ENCODE peak calls at places on chromosome 11, in six cellular contexts. A is heart right ventricle, J is MM.1S, Y is pancreas, X is AG10803, I is GM12865. U is an unnamed sample.

GRCh38 chr11:68418671-68419070 is 41.9 kb upstream of the PPP6R3 start:
- DNase-seq in Y (no peak), I (no peak), J (no peak), A (no peak), X (no peak), U (no peak)

GRCh38 chr11:30914143-30914762 is 328.1 kb upstream of the MPPED2 start:
- DNase-seq in A (peak), J (peak), X (peak), I (peak), Y (peak), U (peak)

GRCh38 chr11:126419801-126420729 is 64.6 kb downstream of the ST3GAL4 start:
- DNase-seq in Y (no peak), A (no peak), I (peak), J (peak), X (no peak), U (no peak)

GRCh38 chr11:66720223-66720898 is 8.7 kb downstream of the SPTBN2 start:
- DNase-seq in J (no peak), I (peak), Y (peak), X (peak), A (no peak), U (peak)

GRCh38 chr11:67250059-67251043 is 15.9 kb upstream of the GRK2 start:
- DNase-seq in I (no peak), J (no peak), A (no peak), Y (no peak), X (no peak), U (no peak)

GRCh38 chr11:60305906-60306619 is 21.0 kb upstream of the MS4A6E start:
- DNase-seq in Y (no peak), J (no peak), I (no peak), A (no peak), X (no peak), U (peak)

GRCh38 chr11:117870176-117870952 is 6.1 kb downstream of the FXYD6 start:
- DNase-seq in J (no peak), Y (no peak), I (no peak), A (no peak), X (no peak), U (no peak)

GRCh38 chr11:67436459-67437081 is 912 bp downstream of the PTPRCAP start:
- DNase-seq in Y (no peak), J (no peak), X (no peak), I (peak), A (no peak), U (no peak)

GRCh38 chr11:82462588-82462987 is 271.1 kb downstream of the FAM181B start:
- DNase-seq in J (no peak), A (no peak), I (no peak), X (no peak), Y (no peak), U (no peak)

GRCh38 chr11:28140689-28141455 is 32.7 kb downstream of the METTL15 start:
- DNase-seq in I (no peak), J (no peak), Y (no peak), X (no peak), A (no peak), U (no peak)

GRCh38 chr11:62976109-62976508 is 8.7 kb downstream of the SLC22A6 start:
- DNase-seq in X (no peak), A (no peak), J (no peak), I (peak), Y (no peak), U (no peak)

GRCh38 chr11:107565219-107565937 is at the start of gene ALKBH8:
- DNase-seq in I (peak), Y (peak), X (peak), J (peak), A (peak), U (no peak)

GRCh38 chr11:9462172-9462799 is 1.5 kb downstream of the ZNF143 start:
- DNase-seq in A (no peak), X (peak), I (peak), Y (no peak), J (no peak), U (no peak)

GRCh38 chr11:12251651-12252560 is 125.5 kb upstream of the PARVA start:
- DNase-seq in A (no peak), X (no peak), I (no peak), Y (no peak), J (no peak), U (no peak)

GRCh38 chr11:68541983-68542382 is 81.4 kb downstream of the PPP6R3 start:
- DNase-seq in X (no peak), J (no peak), I (no peak), Y (no peak), A (no peak), U (no peak)

GRCh38 chr11:14357843-14358728 is 897 bp downstream of the RRAS2 start:
- DNase-seq in X (peak), I (peak), Y (peak), J (peak), A (peak), U (no peak)

GRCh38 chr11:68551223-68551622 is 90.7 kb downstream of the PPP6R3 start:
- DNase-seq in I (no peak), A (no peak), J (no peak), Y (no peak), X (no peak), U (no peak)

GRCh38 chr11:5258543-5259262 is 4.1 kb upstream of the HBG2 start:
- DNase-seq in J (no peak), I (no peak), X (no peak), Y (no peak), A (no peak), U (no peak)

GRCh38 chr11:78560826-78561484 is 13.7 kb downstream of the NARS2 start:
- DNase-seq in A (no peak), Y (no peak), J (no peak), I (no peak), X (peak), U (no peak)

GRCh38 chr11:103862049-103862826 is 174.2 kb upstream of the DDI1 start:
- DNase-seq in I (peak), Y (no peak), J (no peak), X (no peak), A (no peak), U (no peak)

GRCh38 chr11:24842308-24842707 is 345.5 kb downstream of the LUZP2 start:
- DNase-seq in I (no peak), X (no peak), Y (no peak), J (no peak), A (no peak), U (no peak)

GRCh38 chr11:87228820-87229219 is 191.1 kb downstream of the TMEM135 start:
- DNase-seq in Y (no peak), I (no peak), A (no peak), X (no peak), J (no peak), U (no peak)

GRCh38 chr11:30798547-30799236 is 212.5 kb upstream of the MPPED2 start:
- DNase-seq in I (no peak), X (no peak), J (no peak), A (no peak), Y (no peak), U (no peak)

GRCh38 chr11:13098067-13098466 is 89.0 kb downstream of the RASSF10 start:
- DNase-seq in I (no peak), X (no peak), Y (no peak), A (no peak), J (no peak), U (no peak)

GRCh38 chr11:29324328-29324727 is 692.5 kb downstream of the KCNA4 start:
- DNase-seq in X (peak), Y (no peak), I (no peak), A (no peak), J (no peak), U (no peak)

GRCh38 chr11:64237484-64237951 is 3.1 kb downstream of the VEGFB start:
- DNase-seq in X (no peak), J (no peak), A (no peak), Y (peak), I (no peak), U (no peak)

GRCh38 chr11:75453916-75454655 is 21.1 kb upstream of the KLHL35 start:
- DNase-seq in A (no peak), Y (no peak), X (peak), J (no peak), I (no peak), U (no peak)

GRCh38 chr11:71425851-71426250 is 22.3 kb downstream of the DHCR7 start:
- DNase-seq in I (no peak), A (no peak), J (no peak), Y (no peak), X (no peak), U (peak)

GRCh38 chr11:74681686-74682651 is 49.3 kb downstream of the CHRDL2 start:
- DNase-seq in A (peak), J (no peak), Y (peak), I (no peak), X (no peak), U (no peak)

GRCh38 chr11:20197881-20198280 is 37.6 kb upstream of the DBX1 start:
- DNase-seq in X (no peak), A (no peak), J (peak), Y (no peak), I (peak), U (no peak)

GRCh38 chr11:20192641-20193040 is 32.4 kb upstream of the DBX1 start:
- DNase-seq in Y (no peak), J (no peak), X (no peak), A (no peak), I (no peak), U (no peak)

GRCh38 chr11:20194470-20194869 is 34.2 kb upstream of the DBX1 start:
- DNase-seq in J (no peak), Y (no peak), A (no peak), I (no peak), X (no peak), U (no peak)

GRCh38 chr11:20193307-20193706 is 33.0 kb upstream of the DBX1 start:
- DNase-seq in J (peak), A (no peak), X (no peak), Y (no peak), I (peak), U (no peak)

DNA sequence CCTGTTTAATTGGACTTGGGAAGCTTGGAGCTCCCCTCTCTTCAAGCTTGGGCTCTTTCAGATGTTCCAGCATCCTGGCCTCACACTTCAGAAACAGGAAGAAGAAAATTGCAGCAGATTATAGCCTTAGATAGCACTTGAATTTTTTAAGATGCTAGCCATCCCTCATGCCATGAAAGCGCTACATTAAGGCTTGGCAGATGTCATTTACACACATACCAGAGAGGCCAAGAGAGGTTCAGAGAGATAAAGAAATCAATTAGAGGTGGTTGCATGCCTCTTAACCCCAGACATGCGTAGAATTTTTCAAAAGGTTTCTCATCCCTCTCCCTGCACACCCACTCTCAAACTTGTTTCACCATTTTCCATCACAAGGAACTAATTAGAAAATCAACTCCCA is 31.9 kb upstream of the DBX1 start:
- DNase-seq in I (no peak), A (no peak), J (no peak), X (no peak), Y (no peak), U (no peak)
- H3K4me3 ChIP-seq in I (no peak), A (no peak), J (no peak), X (no peak), Y (no peak), U (no peak)

DNA sequence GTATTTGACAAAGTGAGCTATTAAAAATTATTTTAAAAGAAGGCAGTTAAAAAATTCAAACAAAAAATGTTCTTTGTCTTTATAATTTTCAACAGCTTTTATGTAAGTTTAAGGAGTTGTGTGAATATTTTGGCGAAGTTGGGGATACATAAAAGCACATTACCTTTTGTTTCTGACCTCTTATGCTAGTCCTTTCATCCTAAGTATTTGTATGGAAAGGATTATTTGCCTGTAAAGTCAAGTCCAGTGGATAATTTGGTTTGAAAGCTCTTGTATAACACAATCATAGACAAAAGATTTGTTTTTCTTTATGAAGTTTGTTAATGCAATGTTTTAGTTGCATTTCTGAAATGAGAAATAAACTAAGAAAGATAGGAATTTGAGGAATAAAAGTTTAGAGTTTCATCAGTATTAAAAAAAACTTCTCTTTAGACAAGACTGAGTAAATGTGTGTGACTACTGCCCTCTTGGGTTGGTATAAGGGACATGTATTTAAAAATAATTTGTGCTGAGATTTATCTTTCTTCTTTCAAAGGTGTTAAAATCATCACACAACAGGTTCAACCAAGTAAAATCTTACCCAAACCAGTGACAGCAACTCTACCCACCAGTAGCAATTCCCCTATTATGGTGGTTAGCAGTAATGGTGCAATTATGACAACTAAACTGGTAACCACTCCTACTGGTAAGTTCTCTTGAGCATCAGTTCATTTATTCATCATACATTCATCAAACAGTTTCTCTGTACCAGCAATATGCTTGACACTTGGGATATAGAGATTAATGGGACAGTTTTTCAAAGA is 68.2 kb downstream of the EMSY start:
- DNase-seq in I (peak), J (peak), A (no peak), X (peak), Y (no peak), U (no peak)
- TF ChIP-seq CTCF in I (peak), J (peak), A (peak), X (peak), Y (no peak), U (no peak)

GRCh38 chr11:128715691-128716153 is 21.9 kb downstream of the FLI1 start:
- DNase-seq in J (no peak), Y (no peak), I (no peak), X (peak), A (no peak), U (no peak)
- H3K4me3 ChIP-seq in J (peak), Y (no peak), I (peak), X (no peak), A (no peak), U (no peak)

DNA sequence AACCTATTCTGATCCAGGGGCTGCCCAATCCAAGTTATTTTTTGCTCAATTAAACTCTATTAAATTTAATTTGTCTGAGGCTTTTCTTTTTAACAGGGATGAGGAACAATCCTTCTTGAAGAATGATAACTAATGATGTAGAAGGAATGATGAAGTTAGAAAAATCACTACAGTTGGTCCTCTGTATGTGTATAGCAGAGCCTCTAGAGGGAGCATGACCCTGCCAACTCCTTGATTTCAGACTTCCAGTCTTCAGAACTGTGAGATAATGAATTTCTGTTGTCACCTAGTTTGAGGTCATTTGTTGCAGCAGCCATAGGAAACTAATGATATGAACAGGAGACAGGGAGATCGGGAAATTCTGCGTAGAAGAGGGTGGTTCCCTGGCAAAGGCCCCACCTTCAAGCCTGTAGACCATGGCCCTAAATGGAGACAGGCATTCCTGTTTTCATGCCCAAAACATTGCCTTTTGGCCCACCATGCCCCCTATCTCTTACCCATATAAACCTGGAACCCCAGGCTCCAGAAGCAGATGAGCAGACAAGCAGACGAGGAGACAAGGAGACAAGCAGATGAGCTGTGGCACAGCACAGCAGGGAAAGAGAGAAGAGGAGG is 7.7 kb upstream of the QSER1 start:
- DNase-seq in A (no peak), X (peak), I (peak), Y (no peak), J (peak), U (no peak)
- TF ChIP-seq CTCF in A (peak), X (peak), I (peak), Y (no peak), J (peak), U (peak)

GRCh38 chr11:94648789-94649188 is 81.6 kb downstream of the PIWIL4 start:
- DNase-seq in Y (no peak), A (no peak), X (no peak), I (no peak), J (no peak), U (no peak)

GRCh38 chr11:94647926-94648325 is 80.8 kb downstream of the PIWIL4 start:
- DNase-seq in I (no peak), X (no peak), A (peak), Y (no peak), J (no peak), U (no peak)

GRCh38 chr11:94650756-94651155 is 83.6 kb downstream of the PIWIL4 start:
- DNase-seq in J (no peak), X (peak), I (no peak), A (peak), Y (no peak), U (no peak)

GRCh38 chr11:94649925-94650623 is 82.9 kb downstream of the PIWIL4 start:
- DNase-seq in X (peak), I (no peak), Y (no peak), J (no peak), A (no peak), U (no peak)

DNA sequence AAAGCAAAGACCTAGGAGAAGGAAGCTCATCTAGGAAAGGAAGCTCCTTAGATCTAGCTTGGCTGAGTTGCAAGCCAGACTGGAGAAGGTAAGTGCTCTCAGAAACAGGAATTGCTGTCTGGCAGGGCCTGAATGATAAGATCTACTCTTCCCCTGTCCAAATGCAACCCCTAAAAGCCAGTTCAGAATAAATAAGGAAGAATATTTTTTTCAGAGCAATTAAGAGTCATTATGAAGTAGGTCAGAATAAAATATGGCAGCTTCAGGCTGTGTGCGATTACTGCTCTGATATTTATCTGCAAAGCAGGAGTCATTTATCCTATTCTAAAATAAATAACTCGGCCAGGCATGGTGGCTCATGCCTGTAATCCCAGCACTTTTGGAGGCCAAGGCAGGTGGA is 82.1 kb downstream of the PIWIL4 start:
- DNase-seq in A (no peak), Y (no peak), X (no peak), I (no peak), J (no peak), U (no peak)
- H3K4me3 ChIP-seq in A (no peak), Y (no peak), X (no peak), I (no peak), J (no peak), U (no peak)

GRCh38 chr11:124970925-124971324 is 16.9 kb downstream of the CCDC15 start:
- DNase-seq in J (peak), X (peak), A (no peak), Y (no peak), I (no peak), U (no peak)
- TF ChIP-seq CTCF in J (peak), X (peak), A (no peak), Y (no peak), I (no peak), U (no peak)

GRCh38 chr11:81211050-81211449 is 1522.6 kb downstream of the FAM181B start:
- DNase-seq in I (no peak), Y (no peak), A (no peak), X (no peak), J (no peak), U (no peak)
- H3K4me3 ChIP-seq in I (no peak), Y (no peak), A (no peak), X (no peak), J (no peak), U (no peak)

GRCh38 chr11:46247664-46248063 is 29.8 kb upstream of the CREB3L1 start:
- DNase-seq in J (peak), A (no peak), Y (peak), X (peak), I (peak), U (no peak)
- TF ChIP-seq CTCF in J (peak), A (peak), Y (no peak), X (no peak), I (peak), U (peak)

U was measured in kidney epithelial cell.